ENCODE peak calls at places on chromosomes 2 and 18, in seven cellular contexts. E, X, F, G, M, D and Y are unnamed samples.

GRCh38 chr2:55363636-55364035 is 56.0 kb downstream of the CCDC88A start:
- DNase-seq in M (no peak), F (no peak), X (no peak), G (no peak), D (no peak), E (no peak), Y (no peak)

GRCh38 chr2:73610111-73610510 is 32.1 kb downstream of the NAT8 start:
- DNase-seq in F (no peak), X (no peak), M (no peak), G (no peak), D (no peak), E (peak; percentile 53), Y (peak; percentile 40)

GRCh38 chr2:217897816-217898806 is 104.7 kb downstream of the TNS1 start:
- DNase-seq in F (no peak), X (no peak), E (no peak), D (no peak), M (no peak), G (no peak), Y (no peak)

GRCh38 chr18:62372156-62372555 is 47.0 kb downstream of the TNFRSF11A start:
- DNase-seq in G (no peak), X (no peak), M (no peak), F (no peak), E (no peak), D (no peak), Y (no peak)

GRCh38 chr18:61669320-61669719 is 223.5 kb downstream of the RNF152 start:
- DNase-seq in D (peak; percentile 89), X (no peak), E (peak; percentile 83), M (no peak), G (no peak), F (peak; percentile 40), Y (peak; percentile 80)

GRCh38 chr18:58527116-58528010 is 101.5 kb downstream of the ALPK2 start:
- DNase-seq in M (no peak), F (no peak), D (peak; percentile 36), G (no peak), X (no peak), E (peak; percentile 52), Y (peak; percentile 32)

GRCh38 chr18:68837665-68838390 is 39.9 kb downstream of the CCDC102B start:
- DNase-seq in M (no peak), G (no peak), F (no peak), D (peak; percentile 77), X (no peak), E (peak; percentile 36), Y (peak; percentile 29)

GRCh38 chr2:205473791-205474190 is 208.5 kb upstream of the NRP2 start:
- DNase-seq in F (no peak), D (no peak), E (no peak), G (no peak), M (no peak), X (no peak), Y (no peak)

GRCh38 chr2:122864728-122865127 is 1109.3 kb downstream of the TSN start:
- DNase-seq in M (no peak), D (no peak), F (no peak), E (no peak), X (no peak), G (no peak), Y (no peak)

GRCh38 chr18:27921904-27922541 is 254.9 kb downstream of the CDH2 start:
- DNase-seq in E (peak; percentile 97), F (peak; percentile 60), G (no peak), M (peak; percentile 23), D (peak; percentile 68), X (peak; percentile 32), Y (peak; percentile 96)

GRCh38 chr2:229221641-229222040 is 49.4 kb downstream of the PID1 start:
- DNase-seq in X (no peak), G (no peak), D (no peak), F (no peak), M (no peak), E (no peak), Y (no peak)

GRCh38 chr18:77870894-77871293 is 621.2 kb downstream of the GALR1 start:
- DNase-seq in M (no peak), E (no peak), F (no peak), D (no peak), G (no peak), X (no peak), Y (no peak)

GRCh38 chr2:3482363-3482821 is 36.9 kb downstream of the ADI1 start:
- DNase-seq in M (no peak), D (no peak), G (no peak), F (no peak), E (no peak), X (no peak), Y (no peak)

GRCh38 chr2:44226753-44227152 is 48.5 kb upstream of the SLC3A1 start:
- DNase-seq in G (no peak), F (no peak), X (no peak), M (no peak), D (no peak), E (no peak), Y (no peak)

GRCh38 chr2:224173882-224174415 is 134.9 kb upstream of the SERPINE2 start:
- DNase-seq in D (no peak), M (no peak), F (no peak), E (no peak), G (no peak), X (no peak), Y (no peak)

GRCh38 chr2:229660391-229660790 is 54.0 kb downstream of the DNER start:
- DNase-seq in E (no peak), G (no peak), D (no peak), X (no peak), M (no peak), F (no peak), Y (no peak)

GRCh38 chr2:170929686-170930050 is 615 bp downstream of the GORASP2 start:
- DNase-seq in X (no peak), F (peak; percentile 54), G (peak; percentile 72), E (peak; percentile 45), D (peak; percentile 26), M (peak; percentile 81), Y (peak; percentile 17)

GRCh38 chr2:204115288-204115687 is 178.7 kb downstream of the ICOS start:
- DNase-seq in G (no peak), M (no peak), E (no peak), X (no peak), F (no peak), D (no peak), Y (no peak)

GRCh38 chr2:120606931-120607330 is 128.7 kb upstream of the GLI2 start:
- DNase-seq in D (no peak), E (no peak), M (no peak), F (no peak), X (no peak), G (no peak), Y (no peak)

GRCh38 chr18:28903366-28903765 is 726.4 kb upstream of the CDH2 start:
- DNase-seq in E (peak; percentile 61), D (peak; percentile 40), M (no peak), F (no peak), G (no peak), X (no peak), Y (peak; percentile 49)

DNA sequence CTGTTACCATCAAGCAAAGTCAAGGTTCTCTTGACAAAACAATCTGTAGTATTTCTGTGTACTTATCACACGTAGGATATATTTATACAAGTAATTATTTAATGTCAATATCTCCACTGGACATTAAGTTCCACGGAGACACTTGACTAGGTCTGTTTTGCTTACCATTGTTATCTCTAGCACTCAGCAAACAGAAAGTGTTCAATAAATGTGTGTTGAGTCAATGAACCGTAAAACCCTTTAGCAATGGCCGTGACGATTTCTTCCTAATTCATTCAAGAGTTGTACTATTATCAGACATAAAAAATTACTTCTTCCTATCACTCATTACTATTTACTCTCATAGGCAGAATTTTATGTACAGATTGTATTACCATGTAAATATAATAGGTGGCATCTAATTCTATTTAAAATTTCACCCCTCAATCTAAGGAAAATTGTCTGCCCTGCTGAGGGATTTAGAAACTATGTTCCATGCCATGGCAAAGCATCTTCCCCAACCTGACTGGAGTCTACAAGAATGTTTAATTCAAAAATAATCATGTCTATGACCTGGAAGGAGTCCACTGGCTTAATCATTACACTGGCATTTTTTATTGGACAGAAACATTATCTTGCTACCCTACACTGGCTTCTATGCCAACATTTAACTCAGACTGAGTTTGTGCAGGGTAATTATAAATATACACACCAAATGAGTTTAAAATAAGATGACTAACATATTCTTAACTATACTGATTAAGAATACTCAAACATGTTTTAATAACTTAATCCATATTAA is 301.9 kb downstream of the ZEB2 start:
- DNase-seq in D (peak; percentile 35), M (no peak), E (peak; percentile 30), X (no peak), G (no peak), F (no peak), Y (peak; percentile 10)
- H3K4me2 ChIP-seq in D (no peak overlapping the region), M (no peak overlapping the region), E (peak overlapping the region; percentile 51), X (no peak overlapping the region), G (no peak overlapping the region), F (no peak overlapping the region), Y (no peak overlapping the region)

DNA sequence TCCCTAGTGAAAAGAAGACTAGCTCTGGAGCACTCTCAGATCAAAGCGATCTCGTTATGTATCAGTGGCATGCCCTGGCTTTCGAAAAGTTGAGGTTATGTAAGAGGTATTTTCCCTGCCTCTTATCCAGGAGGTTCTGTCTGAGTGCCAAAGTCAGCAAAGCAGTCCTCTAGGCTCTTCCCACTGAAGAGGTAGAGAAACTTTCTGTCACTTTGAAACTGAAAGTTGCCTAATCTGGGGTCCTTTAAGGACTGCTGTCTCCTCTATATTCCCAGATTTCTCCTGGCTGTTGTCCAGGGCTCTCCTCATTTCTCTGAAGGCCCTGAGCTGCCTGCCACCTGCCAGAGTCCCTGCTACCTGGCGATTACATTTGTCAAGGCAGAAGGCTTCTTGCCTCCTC is 96.3 kb downstream of the B3GNT2 start:
- DNase-seq in D (peak; percentile 11), E (peak; percentile 80), M (no peak), G (no peak), X (no peak), F (peak; percentile 76), Y (peak; percentile 76)
- H3K4me2 ChIP-seq in D (no peak overlapping the region), E (no peak overlapping the region), M (no peak overlapping the region), G (no peak overlapping the region), X (no peak overlapping the region), F (peak overlapping the region; percentile 47), Y (peak overlapping the region; percentile 25)

DNA sequence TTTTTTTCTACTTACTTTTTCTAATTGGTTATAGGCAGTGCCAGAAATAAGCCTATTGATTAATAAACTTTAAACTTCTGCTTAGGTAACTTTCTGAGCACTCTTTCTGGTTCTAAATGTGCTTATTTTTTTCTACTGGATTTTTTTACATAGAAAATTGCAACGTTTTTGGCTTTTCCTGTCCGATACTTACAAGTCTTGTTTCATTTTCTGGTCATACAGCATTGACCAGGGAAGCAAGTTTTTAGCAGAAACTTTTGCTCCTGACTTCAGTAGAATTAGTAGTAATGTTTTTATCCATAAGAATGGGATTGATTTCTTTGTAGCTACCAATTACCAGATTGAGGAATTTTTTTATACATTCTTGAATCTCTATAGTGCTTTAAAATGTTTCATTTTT is 36.9 kb downstream of the NCKAP5 start:
- DNase-seq in D (no peak), G (no peak), E (no peak), X (no peak), F (no peak), M (no peak), Y (no peak)
- H3K4me2 ChIP-seq in D (no peak overlapping the region), G (no peak overlapping the region), E (no peak overlapping the region), X (no peak overlapping the region), F (no peak overlapping the region), M (no peak overlapping the region), Y (no peak overlapping the region)

DNA sequence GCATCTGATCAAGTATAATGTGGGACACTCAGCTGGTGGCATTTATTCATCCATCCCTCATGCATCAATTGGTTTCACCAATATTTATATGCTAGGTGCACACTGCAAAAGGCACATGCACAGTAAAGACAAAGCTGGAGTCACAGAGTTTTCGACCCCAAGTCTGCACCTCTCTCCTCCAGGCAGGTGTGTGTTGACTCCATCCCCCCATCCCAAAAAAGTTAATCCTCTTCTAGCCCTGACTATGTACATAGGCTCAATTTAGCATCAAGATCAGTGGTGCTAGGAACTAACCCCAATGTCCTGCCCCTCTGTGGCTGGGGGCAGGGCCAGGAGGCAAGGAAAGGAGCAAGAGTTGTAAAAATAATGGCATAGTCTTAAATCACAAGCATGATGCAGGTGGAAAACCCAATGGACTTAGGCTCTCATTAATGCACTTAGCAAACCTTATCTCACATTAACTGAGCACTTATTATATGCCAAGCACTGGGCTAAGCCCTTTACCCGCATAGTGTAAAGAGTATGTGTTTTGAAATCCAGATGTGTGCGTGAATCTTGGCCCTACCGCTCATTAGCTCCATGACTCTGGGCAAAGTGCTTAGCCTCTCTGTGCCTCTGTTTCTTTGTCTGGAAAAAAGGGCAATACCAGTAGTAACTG is 3.1 kb downstream of the EVA1A start:
- DNase-seq in G (no peak), M (no peak), F (no peak), X (no peak), E (no peak), D (no peak), Y (no peak)
- H3K4me2 ChIP-seq in G (no peak overlapping the region), M (no peak overlapping the region), F (no peak overlapping the region), X (no peak overlapping the region), E (no peak overlapping the region), D (no peak overlapping the region), Y (peak overlapping the region; percentile 97)